ENCODE peak calls at places on chromosomes 12 and 14, in four cellular contexts. G, H, B and Y are unnamed samples.

GRCh38 chr14:39430762-39431415 is 1.3 kb downstream of the FBXO33 start:
- DNase-seq in B (peak; percentile 13), H (no peak), G (peak; percentile 69), Y (no peak)

GRCh38 chr12:56836317-56836716 is 73.2 kb downstream of the HSD17B6 start:
- DNase-seq in H (no peak), B (no peak), G (peak; percentile 19), Y (no peak)

GRCh38 chr12:78179346-78179745 is 348.7 kb downstream of the NAV3 start:
- DNase-seq in G (no peak), B (no peak), H (no peak), Y (no peak)

GRCh38 chr12:102496571-102496970 is 16.2 kb upstream of the IGF1 start:
- DNase-seq in B (no peak), G (no peak), H (no peak), Y (no peak)

GRCh38 chr14:27484633-27485032 is 886.8 kb upstream of the NOVA1 start:
- DNase-seq in B (no peak), G (no peak), H (no peak), Y (no peak)

GRCh38 chr12:2960432-2960956 is 1.3 kb downstream of the TEAD4 start:
- DNase-seq in G (no peak), B (peak; percentile 67), H (no peak), Y (no peak)

GRCh38 chr12:20624718-20625117 is 70.4 kb upstream of the SLCO1C1 start:
- DNase-seq in B (peak; percentile 30), H (no peak), G (no peak), Y (no peak)

GRCh38 chr14:24339284-24340151 is at the start of gene RIPK3:
- DNase-seq in B (no peak), G (peak; percentile 22), H (peak; percentile 67), Y (peak; percentile 57)

GRCh38 chr14:34018125-34018524 is 67.3 kb upstream of the EGLN3 start:
- DNase-seq in G (no peak), B (no peak), H (no peak), Y (no peak)

GRCh38 chr14:101458536-101459391 is 102.5 kb upstream of the DIO3 start:
- DNase-seq in B (no peak), G (no peak), H (no peak), Y (no peak)

GRCh38 chr14:102029956-102030355 is 56.9 kb downstream of the HSP90AA1 start:
- DNase-seq in G (no peak), B (peak; percentile 90), H (no peak), Y (no peak)

GRCh38 chr14:22520235-22520634 is 68.8 kb downstream of the DAD1 start:
- DNase-seq in B (peak; percentile 83), G (no peak), H (no peak), Y (no peak)

GRCh38 chr12:51788876-51789275 is 59.6 kb downstream of the FIGNL2 start:
- DNase-seq in B (peak; percentile 80), G (no peak), H (no peak), Y (no peak)

GRCh38 chr14:64732536-64733120 is 28.4 kb downstream of the PLEKHG3 start:
- DNase-seq in B (no peak), G (no peak), H (peak; percentile 53), Y (no peak)

GRCh38 chr14:54435500-54435981 is 5.6 kb downstream of the CNIH1 start:
- DNase-seq in H (no peak), G (no peak), B (peak; percentile 84), Y (no peak)

GRCh38 chr14:102218688-102219087 is 79.0 kb downstream of the WDR20 start:
- DNase-seq in H (no peak), B (no peak), G (no peak), Y (no peak)

GRCh38 chr12:132222096-132222807 is 78.0 kb downstream of the NOC4L start:
- DNase-seq in G (peak; percentile 78), H (no peak), B (peak; percentile 2), Y (peak; percentile 35)

GRCh38 chr12:82019533-82019932 is 260.4 kb upstream of the PPFIA2 start:
- DNase-seq in H (no peak), G (peak; percentile 25), B (no peak), Y (no peak)

GRCh38 chr14:53043107-53043704 is 92.4 kb upstream of the FERMT2 start:
- DNase-seq in H (peak; percentile 58), G (no peak), B (peak; percentile 93), Y (no peak)

GRCh38 chr12:60819794-60820193 is 1224.0 kb downstream of the SLC16A7 start:
- DNase-seq in B (no peak), G (no peak), H (no peak), Y (no peak)

GRCh38 chr12:104023710-104024109 is 26.3 kb downstream of the GLT8D2 start:
- DNase-seq in G (no peak), H (no peak), B (no peak), Y (no peak)

GRCh38 chr14:55122441-55122986 is 6.5 kb upstream of the LGALS3 start:
- DNase-seq in B (peak; percentile 34), G (no peak), H (no peak), Y (peak; percentile 91)

GRCh38 chr14:54877015-54877702 is 25.5 kb downstream of the GCH1 start:
- DNase-seq in B (peak; percentile 10), H (no peak), G (no peak), Y (no peak)

GRCh38 chr12:124159655-124160054 is 135.2 kb upstream of the RFLNA start:
- DNase-seq in B (no peak), H (no peak), G (no peak), Y (no peak)

GRCh38 chr12:13375583-13376413 is 179.3 kb downstream of the EMP1 start:
- DNase-seq in G (no peak), H (peak; percentile 70), B (no peak), Y (no peak)

GRCh38 chr12:113273053-113273725 is 51.9 kb downstream of the TPCN1 start:
- DNase-seq in B (peak; percentile 36), H (no peak), G (no peak), Y (peak; percentile 30)

GRCh38 chr14:91059576-91060471 is 617 bp downstream of the RPS6KA5 start:
- DNase-seq in H (peak; percentile 75), G (peak; percentile 49), B (no peak), Y (peak; percentile 32)
- TF ChIP-seq POLR2A in H (no peak), G (no peak), B (no peak), Y (no peak)

DNA sequence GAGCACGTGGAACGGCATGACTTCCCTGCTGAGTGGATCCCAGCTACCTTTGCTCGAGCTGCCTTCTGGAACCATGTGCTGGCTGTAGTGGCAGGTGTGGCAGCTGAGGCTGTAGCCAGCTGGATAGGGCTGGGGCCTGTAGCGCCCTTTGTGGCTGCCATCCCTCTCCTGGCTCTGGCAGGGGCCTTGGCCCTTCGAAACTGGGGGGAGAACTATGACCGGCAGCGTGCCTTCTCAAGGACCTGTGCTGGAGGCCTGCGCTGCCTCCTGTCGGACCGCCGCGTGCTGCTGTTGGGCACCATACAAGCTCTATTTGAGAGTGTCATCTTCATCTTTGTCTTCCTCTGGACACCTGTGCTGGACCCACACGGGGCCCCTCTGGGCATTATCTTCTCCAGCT is 14.8 kb upstream of the ESPL1 start:
- DNase-seq in B (no peak), G (no peak), H (no peak), Y (no peak)
- H3K4me3 ChIP-seq in B (no peak overlapping the region), G (peak overlapping the region; percentile 95), H (no peak overlapping the region), Y (peak overlapping the region; percentile 97)

GRCh38 chr12:120214626-120215356 is 13.9 kb upstream of the RPLP0 start:
- DNase-seq in G (peak; percentile 79), B (no peak), H (no peak), Y (no peak)
- TF ChIP-seq POLR2A in G (no peak), B (no peak), H (no peak), Y (no peak)

DNA sequence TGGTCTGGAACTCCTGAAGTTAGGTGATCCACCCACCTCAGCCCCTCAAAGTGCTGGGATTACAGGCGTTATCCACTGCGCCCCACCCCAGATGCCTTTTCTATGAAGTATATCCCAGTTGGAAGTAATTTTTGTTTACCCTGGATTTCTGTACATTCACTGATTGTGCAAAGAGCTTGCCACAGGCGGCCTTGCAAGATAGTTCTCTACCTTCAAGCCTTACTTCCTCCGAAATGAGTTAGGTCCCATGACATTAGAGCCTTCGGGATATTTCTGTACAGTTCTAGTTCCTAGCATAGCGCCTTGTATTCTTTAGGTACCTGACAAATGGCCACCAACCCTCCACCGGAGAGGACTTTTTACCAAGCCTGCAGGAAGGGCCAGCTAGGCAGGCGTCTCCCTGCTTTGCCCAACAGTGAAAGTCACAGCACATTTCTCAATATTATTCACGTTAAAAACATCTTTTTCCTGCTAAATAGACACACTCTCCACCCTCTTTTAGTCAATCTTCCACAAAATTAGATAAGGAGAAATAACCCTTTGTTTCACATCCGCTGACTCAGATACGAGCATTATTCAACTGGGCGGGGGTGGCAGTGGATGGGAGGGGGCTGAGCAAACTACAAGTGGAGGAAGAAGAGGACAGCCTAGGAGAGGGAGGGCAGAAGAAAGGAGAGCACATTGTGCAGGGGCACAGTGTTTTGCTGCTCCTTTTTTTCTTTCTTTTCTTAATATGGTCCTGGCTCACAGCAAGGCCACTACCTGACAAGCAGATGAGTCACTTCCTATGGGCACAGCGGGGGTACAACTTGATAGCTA is 40.0 kb upstream of the CAPRIN2 start:
- DNase-seq in H (no peak), G (peak; percentile 95), B (peak; percentile 85), Y (peak; percentile 29)
- H3K4me3 ChIP-seq in H (no peak overlapping the region), G (peak overlapping the region; percentile 65), B (no peak overlapping the region), Y (no peak overlapping the region)

DNA sequence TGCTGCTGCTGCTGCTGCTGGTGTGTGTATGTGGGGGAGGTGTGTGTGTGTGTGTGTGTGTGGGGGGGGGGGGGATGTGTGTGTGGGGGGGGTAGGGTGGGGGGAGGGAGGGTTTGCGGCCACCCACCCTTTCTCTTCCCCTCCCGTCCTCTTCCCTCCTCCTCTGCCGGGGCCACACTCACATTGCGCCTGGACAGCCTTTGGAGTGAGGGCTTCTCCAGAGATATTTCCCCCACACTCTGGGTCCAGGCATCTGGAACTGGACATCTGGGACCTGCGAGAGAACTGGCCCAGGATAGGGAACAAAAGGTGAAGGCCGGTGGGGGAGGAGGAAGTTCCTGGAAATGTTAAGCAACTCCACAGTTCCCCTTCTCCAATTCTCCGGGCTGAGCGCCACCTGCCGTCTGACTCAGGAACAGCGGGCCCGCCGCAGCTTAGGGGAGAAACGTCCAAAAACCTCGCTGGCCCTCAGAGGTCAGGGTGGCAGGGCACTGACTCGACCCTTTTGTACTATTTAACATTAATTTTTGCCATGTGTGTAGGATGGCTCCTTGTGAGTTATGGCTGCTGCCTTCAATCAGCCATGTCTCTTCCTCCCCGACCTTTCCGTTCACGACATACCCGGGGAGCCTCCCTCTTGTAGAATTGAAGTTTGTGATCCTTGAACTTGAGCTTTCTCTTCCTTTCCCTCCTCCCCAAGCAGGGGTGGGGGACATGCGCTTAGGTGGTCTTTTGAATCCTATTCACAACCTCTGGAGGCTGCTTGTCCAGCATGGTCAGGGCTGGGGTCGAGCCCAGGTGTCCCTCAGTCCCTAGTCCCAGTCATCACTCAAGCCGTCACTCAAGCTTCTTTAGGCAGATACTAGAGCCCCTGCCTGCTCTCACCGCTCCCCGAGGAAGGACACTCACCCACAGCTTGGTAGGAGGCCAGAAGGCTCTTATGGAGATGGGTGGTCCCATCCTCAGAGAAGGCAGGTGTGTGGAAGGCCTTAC is at the start of gene C1RL:
- DNase-seq in H (peak; percentile 93), G (peak; percentile 82), B (peak; percentile 77), Y (peak; percentile 88)
- TF ChIP-seq POLR2A in H (peak; percentile 17), G (peak; percentile 10), B (no peak), Y (no peak)

GRCh38 chr14:71414631-71415403 is 507.6 kb downstream of the PCNX1 start:
- DNase-seq in B (peak; percentile 71), H (no peak), G (no peak), Y (no peak)

GRCh38 chr14:71411766-71412165 is 504.5 kb downstream of the PCNX1 start:
- DNase-seq in H (no peak), G (no peak), B (no peak), Y (no peak)

GRCh38 chr14:71416392-71416791 is 509.1 kb downstream of the PCNX1 start:
- DNase-seq in G (no peak), H (no peak), B (peak; percentile 34), Y (no peak)

GRCh38 chr14:71418591-71419245 is 511.5 kb downstream of the PCNX1 start:
- DNase-seq in G (no peak), B (no peak), H (no peak), Y (no peak)

GRCh38 chr14:71415404-71415690 is 508.1 kb downstream of the PCNX1 start:
- DNase-seq in H (no peak), B (peak; percentile 79), G (no peak), Y (no peak)
- H3K4me3 ChIP-seq in H (no peak overlapping the region), B (no peak overlapping the region), G (no peak overlapping the region), Y (no peak overlapping the region)